ENCODE peak calls at places on chromosomes 5 and 9, in seven cellular contexts. One of them, this sample, is unnamed.

GRCh38 chr5:100444961-100445360 is 90.2 kb upstream of the FAM174A start:
- DNase-seq in fibroblast of lung: peak; percentile 67
- DNase-seq in ovary: no peak
- DNase-seq in OCI-LY7: no peak
- DNase-seq in gastrocnemius medialis: no peak
- DNase-seq in GM23248: peak; percentile 20
- DNase-seq in Panc1: no peak
- DNase-seq in this sample: no peak

GRCh38 chr9:84667571-84668203 is 1.8 kb upstream of the NTRK2 start:
- DNase-seq in fibroblast of lung: peak; percentile 51
- DNase-seq in ovary: no peak
- DNase-seq in OCI-LY7: no peak
- DNase-seq in gastrocnemius medialis: no peak
- DNase-seq in GM23248: peak; percentile 56
- DNase-seq in Panc1: no peak
- DNase-seq in this sample: peak; percentile 5

GRCh38 chr5:65871182-65871581 is 55.2 kb upstream of the ERBIN start:
- DNase-seq in fibroblast of lung: peak; percentile 88
- DNase-seq in ovary: no peak
- DNase-seq in OCI-LY7: no peak
- DNase-seq in gastrocnemius medialis: no peak
- DNase-seq in GM23248: peak; percentile 82
- DNase-seq in Panc1: peak; percentile 64
- DNase-seq in this sample: no peak

GRCh38 chr5:69374911-69375446 is 5.4 kb downstream of the RAD17 start:
- DNase-seq in fibroblast of lung: no peak
- DNase-seq in ovary: no peak
- DNase-seq in OCI-LY7: peak; percentile 48
- DNase-seq in gastrocnemius medialis: no peak
- DNase-seq in GM23248: no peak
- DNase-seq in Panc1: no peak
- DNase-seq in this sample: no peak

GRCh38 chr5:157864067-157864466 is 5.1 kb upstream of the CLINT1 start:
- DNase-seq in fibroblast of lung: no peak
- DNase-seq in ovary: no peak
- DNase-seq in OCI-LY7: peak; percentile 79
- DNase-seq in gastrocnemius medialis: no peak
- DNase-seq in GM23248: no peak
- DNase-seq in Panc1: no peak
- DNase-seq in this sample: no peak

GRCh38 chr5:53199882-53200281 is 90.3 kb upstream of the MOCS2 start:
- DNase-seq in fibroblast of lung: no peak
- DNase-seq in ovary: no peak
- DNase-seq in OCI-LY7: no peak
- DNase-seq in gastrocnemius medialis: no peak
- DNase-seq in GM23248: no peak
- DNase-seq in Panc1: no peak
- DNase-seq in this sample: no peak

GRCh38 chr5:172173771-172174170 is 14.3 kb downstream of the STK10 start:
- DNase-seq in fibroblast of lung: peak; percentile 93
- DNase-seq in ovary: no peak
- DNase-seq in OCI-LY7: no peak
- DNase-seq in gastrocnemius medialis: no peak
- DNase-seq in GM23248: peak; percentile 60
- DNase-seq in Panc1: no peak
- DNase-seq in this sample: no peak

GRCh38 chr5:176446884-176447537 is 1.2 kb upstream of the FAF2 start:
- DNase-seq in fibroblast of lung: no peak
- DNase-seq in ovary: peak; percentile 13
- DNase-seq in OCI-LY7: no peak
- DNase-seq in gastrocnemius medialis: no peak
- DNase-seq in GM23248: peak; percentile 28
- DNase-seq in Panc1: no peak
- DNase-seq in this sample: no peak

GRCh38 chr9:87370003-87370685 is 127.5 kb upstream of the DAPK1 start:
- DNase-seq in fibroblast of lung: peak; percentile 51
- DNase-seq in ovary: no peak
- DNase-seq in OCI-LY7: no peak
- DNase-seq in gastrocnemius medialis: no peak
- DNase-seq in GM23248: no peak
- DNase-seq in Panc1: no peak
- DNase-seq in this sample: no peak

GRCh38 chr5:33641722-33642505 is 201.1 kb downstream of the TARS1 start:
- DNase-seq in fibroblast of lung: peak; percentile 91
- DNase-seq in ovary: no peak
- DNase-seq in OCI-LY7: no peak
- DNase-seq in gastrocnemius medialis: no peak
- DNase-seq in GM23248: peak; percentile 48
- DNase-seq in Panc1: no peak
- DNase-seq in this sample: no peak

GRCh38 chr5:149264432-149265069 is 7.1 kb upstream of the AFAP1L1 start:
- DNase-seq in fibroblast of lung: no peak
- DNase-seq in ovary: no peak
- DNase-seq in OCI-LY7: peak; percentile 72
- DNase-seq in gastrocnemius medialis: no peak
- DNase-seq in GM23248: peak; percentile 13
- DNase-seq in Panc1: no peak
- DNase-seq in this sample: no peak

GRCh38 chr5:39349484-39349883 is 14.8 kb downstream of the C9 start:
- DNase-seq in fibroblast of lung: no peak
- DNase-seq in ovary: no peak
- DNase-seq in OCI-LY7: no peak
- DNase-seq in gastrocnemius medialis: no peak
- DNase-seq in GM23248: no peak
- DNase-seq in Panc1: no peak
- DNase-seq in this sample: no peak

GRCh38 chr9:131661954-131662621 is 77.8 kb downstream of the RAPGEF1 start:
- DNase-seq in fibroblast of lung: no peak
- DNase-seq in ovary: no peak
- DNase-seq in OCI-LY7: peak; percentile 65
- DNase-seq in gastrocnemius medialis: no peak
- DNase-seq in GM23248: no peak
- DNase-seq in Panc1: no peak
- DNase-seq in this sample: no peak

GRCh38 chr5:6962256-6962655 is 249.0 kb downstream of the TENT4A start:
- DNase-seq in fibroblast of lung: no peak
- DNase-seq in ovary: no peak
- DNase-seq in OCI-LY7: no peak
- DNase-seq in gastrocnemius medialis: no peak
- DNase-seq in GM23248: no peak
- DNase-seq in Panc1: no peak
- DNase-seq in this sample: no peak

GRCh38 chr9:117487555-117488175 is 72.8 kb upstream of the ASTN2 start:
- DNase-seq in fibroblast of lung: peak; percentile 20
- DNase-seq in ovary: peak; percentile 53
- DNase-seq in OCI-LY7: peak; percentile 44
- DNase-seq in gastrocnemius medialis: peak; percentile 24
- DNase-seq in GM23248: peak; percentile 66
- DNase-seq in Panc1: peak; percentile 39
- DNase-seq in this sample: peak; percentile 62

GRCh38 chr5:39648539-39649200 is 223.9 kb upstream of the DAB2 start:
- DNase-seq in fibroblast of lung: peak; percentile 51
- DNase-seq in ovary: no peak
- DNase-seq in OCI-LY7: no peak
- DNase-seq in gastrocnemius medialis: no peak
- DNase-seq in GM23248: peak; percentile 43
- DNase-seq in Panc1: no peak
- DNase-seq in this sample: no peak

GRCh38 chr9:22454021-22454420 is 7.4 kb downstream of the DMRTA1 start:
- DNase-seq in fibroblast of lung: peak; percentile 10
- DNase-seq in ovary: no peak
- DNase-seq in OCI-LY7: no peak
- DNase-seq in gastrocnemius medialis: no peak
- DNase-seq in GM23248: peak; percentile 45
- DNase-seq in Panc1: no peak
- DNase-seq in this sample: no peak

GRCh38 chr5:73718762-73719161 is 92.8 kb downstream of the ARHGEF28 start:
- DNase-seq in fibroblast of lung: no peak
- DNase-seq in ovary: no peak
- DNase-seq in OCI-LY7: no peak
- DNase-seq in gastrocnemius medialis: no peak
- DNase-seq in GM23248: no peak
- DNase-seq in Panc1: no peak
- DNase-seq in this sample: no peak

GRCh38 chr9:89038354-89039091 is 47.3 kb downstream of the S1PR3 start:
- DNase-seq in fibroblast of lung: peak; percentile 98
- DNase-seq in ovary: no peak
- DNase-seq in OCI-LY7: no peak
- DNase-seq in gastrocnemius medialis: peak; percentile 50
- DNase-seq in GM23248: peak; percentile 97
- DNase-seq in Panc1: no peak
- DNase-seq in this sample: no peak

GRCh38 chr9:29939559-29939958 is 2366.3 kb upstream of the C9orf72 start:
- DNase-seq in fibroblast of lung: no peak
- DNase-seq in ovary: no peak
- DNase-seq in OCI-LY7: no peak
- DNase-seq in gastrocnemius medialis: no peak
- DNase-seq in GM23248: no peak
- DNase-seq in Panc1: no peak
- DNase-seq in this sample: no peak

GRCh38 chr9:128455849-128456612 is at the start of gene ODF2:
- DNase-seq in fibroblast of lung: peak; percentile 93
- DNase-seq in ovary: peak; percentile 98
- DNase-seq in OCI-LY7: peak; percentile 98
- DNase-seq in gastrocnemius medialis: peak; percentile 95
- DNase-seq in GM23248: peak; percentile 99
- DNase-seq in Panc1: peak; percentile 47
- DNase-seq in this sample: peak; percentile 99

GRCh38 chr5:179269781-179270543 is 75.3 kb downstream of the ADAMTS2 start:
- DNase-seq in fibroblast of lung: no peak
- DNase-seq in ovary: no peak
- DNase-seq in OCI-LY7: no peak
- DNase-seq in gastrocnemius medialis: peak; percentile 12
- DNase-seq in GM23248: peak; percentile 88
- DNase-seq in Panc1: no peak
- DNase-seq in this sample: no peak

GRCh38 chr5:179268966-179269693 is 76.1 kb downstream of the ADAMTS2 start:
- DNase-seq in fibroblast of lung: no peak
- DNase-seq in ovary: no peak
- DNase-seq in OCI-LY7: no peak
- DNase-seq in gastrocnemius medialis: peak; percentile 3
- DNase-seq in GM23248: peak; percentile 68
- DNase-seq in Panc1: no peak
- DNase-seq in this sample: no peak

GRCh38 chr5:179267071-179267670 is 78.1 kb downstream of the ADAMTS2 start:
- DNase-seq in fibroblast of lung: no peak
- DNase-seq in ovary: no peak
- DNase-seq in OCI-LY7: no peak
- DNase-seq in gastrocnemius medialis: no peak
- DNase-seq in GM23248: peak; percentile 72
- DNase-seq in Panc1: no peak
- DNase-seq in this sample: no peak

GRCh38 chr5:179267671-179268071 is 77.6 kb downstream of the ADAMTS2 start:
- DNase-seq in fibroblast of lung: no peak
- DNase-seq in ovary: no peak
- DNase-seq in OCI-LY7: no peak
- DNase-seq in gastrocnemius medialis: no peak
- DNase-seq in GM23248: peak; percentile 71
- DNase-seq in Panc1: no peak
- DNase-seq in this sample: no peak

GRCh38 chr5:179268399-179268952 is 76.8 kb downstream of the ADAMTS2 start:
- DNase-seq in fibroblast of lung: no peak
- DNase-seq in ovary: no peak
- DNase-seq in OCI-LY7: no peak
- DNase-seq in gastrocnemius medialis: peak; percentile 11
- DNase-seq in GM23248: no peak
- DNase-seq in Panc1: no peak
- DNase-seq in this sample: no peak
- H3K4me1 ChIP-seq in fibroblast of lung: peaks cover 73% of the 10 kb centered on the region
- H3K4me1 ChIP-seq in ovary: peaks cover 60% of the 10 kb centered on the region
- H3K4me1 ChIP-seq in OCI-LY7: no peaks in the 10 kb centered on the region
- H3K4me1 ChIP-seq in gastrocnemius medialis: peaks cover 12% of the 10 kb centered on the region
- H3K4me1 ChIP-seq in GM23248: peaks cover 73% of the 10 kb centered on the region
- H3K4me1 ChIP-seq in Panc1: no peaks in the 10 kb centered on the region
- H3K4me1 ChIP-seq in this sample: peaks cover 27% of the 10 kb centered on the region

DNA sequence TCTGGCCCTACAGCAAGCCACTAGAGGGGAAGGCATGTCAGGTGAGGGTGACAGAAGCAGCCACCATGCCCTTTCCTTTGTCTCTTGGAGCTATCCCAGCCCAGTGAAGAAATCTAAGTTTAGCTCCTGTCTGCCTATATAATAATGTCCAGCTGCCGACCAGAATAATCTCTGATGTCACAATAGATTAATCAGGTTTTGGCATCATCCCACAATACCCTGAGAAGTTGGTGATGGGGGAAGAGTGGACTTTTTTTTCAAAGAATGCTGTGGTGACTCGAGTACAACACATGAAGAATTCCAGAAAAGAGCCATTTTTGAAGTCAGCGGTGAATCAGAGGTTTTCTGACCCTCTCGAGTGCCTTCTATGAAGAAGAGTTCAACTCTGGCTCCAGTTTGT is 1.7 kb upstream of the TSLP start:
- DNase-seq in fibroblast of lung: peak; percentile 73
- DNase-seq in ovary: no peak
- DNase-seq in OCI-LY7: no peak
- DNase-seq in gastrocnemius medialis: no peak
- DNase-seq in GM23248: peak; percentile 70
- DNase-seq in Panc1: no peak
- DNase-seq in this sample: no peak
- H3K27ac ChIP-seq in fibroblast of lung: peak overlapping the region; percentile 10
- H3K27ac ChIP-seq in ovary: no peak overlapping the region
- H3K27ac ChIP-seq in OCI-LY7: no peak overlapping the region
- H3K27ac ChIP-seq in gastrocnemius medialis: no peak overlapping the region
- H3K27ac ChIP-seq in GM23248: no peak overlapping the region
- H3K27ac ChIP-seq in Panc1: no peak overlapping the region
- H3K27ac ChIP-seq in this sample: no peak overlapping the region

DNA sequence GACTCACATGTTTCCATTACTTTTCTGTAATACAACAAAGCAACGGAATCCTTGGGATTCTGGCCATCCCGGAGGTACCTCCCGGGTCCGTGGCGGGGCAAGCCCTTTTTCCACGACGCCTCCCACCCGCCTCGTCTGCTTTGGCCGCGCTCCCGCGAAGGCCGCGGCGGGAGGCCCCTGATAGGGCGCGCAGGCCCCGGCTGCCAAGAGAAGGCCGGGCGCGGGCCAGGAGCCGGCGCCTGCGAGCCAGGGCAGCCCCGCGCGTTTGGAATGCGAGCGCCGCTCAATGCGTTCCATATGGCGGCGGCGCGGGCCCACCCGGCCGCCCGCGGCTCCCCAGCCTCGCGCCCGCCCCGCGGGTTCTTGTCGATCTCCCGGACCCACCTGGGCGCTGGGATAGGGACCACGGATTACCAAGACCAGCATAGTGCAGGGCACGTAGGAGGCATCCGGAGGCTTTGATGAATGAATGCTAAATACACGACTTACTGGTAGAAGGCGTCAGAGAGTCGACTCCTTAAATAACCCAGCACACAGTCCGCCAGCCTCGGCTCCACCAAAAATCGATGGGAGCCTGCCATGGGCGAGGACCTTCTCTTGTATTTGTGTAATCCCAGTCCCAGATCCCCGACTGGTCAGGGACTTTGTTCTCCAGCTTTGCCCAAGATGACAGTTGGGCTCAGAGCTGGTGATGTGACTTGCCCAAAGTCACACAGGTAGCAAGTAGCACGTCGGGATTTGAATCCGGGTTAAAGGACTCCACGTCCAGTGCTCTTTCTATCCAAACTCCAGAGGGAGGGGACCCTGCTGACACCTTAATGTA is 17.6 kb upstream of the PHF19 start:
- DNase-seq in fibroblast of lung: peak; percentile 42
- DNase-seq in ovary: peak; percentile 77
- DNase-seq in OCI-LY7: no peak
- DNase-seq in gastrocnemius medialis: no peak
- DNase-seq in GM23248: peak; percentile 70
- DNase-seq in Panc1: no peak
- DNase-seq in this sample: no peak
- H3K4me1 ChIP-seq in fibroblast of lung: peaks cover 10% of the 10 kb centered on the region
- H3K4me1 ChIP-seq in ovary: peaks cover 5% of the 10 kb centered on the region
- H3K4me1 ChIP-seq in OCI-LY7: peaks cover 99% of the 10 kb centered on the region
- H3K4me1 ChIP-seq in gastrocnemius medialis: peaks cover 6% of the 10 kb centered on the region
- H3K4me1 ChIP-seq in GM23248: no peaks in the 10 kb centered on the region
- H3K4me1 ChIP-seq in Panc1: no peaks in the 10 kb centered on the region
- H3K4me1 ChIP-seq in this sample: peaks cover 28% of the 10 kb centered on the region

GRCh38 chr5:4661851-4662250 is 478.3 kb upstream of the ADAMTS16 start:
- DNase-seq in fibroblast of lung: peak; percentile 82
- DNase-seq in ovary: no peak
- DNase-seq in OCI-LY7: no peak
- DNase-seq in gastrocnemius medialis: no peak
- DNase-seq in GM23248: no peak
- DNase-seq in Panc1: no peak
- DNase-seq in this sample: no peak
- H3K27ac ChIP-seq in fibroblast of lung: no peak overlapping the region
- H3K27ac ChIP-seq in ovary: no peak overlapping the region
- H3K27ac ChIP-seq in OCI-LY7: no peak overlapping the region
- H3K27ac ChIP-seq in gastrocnemius medialis: no peak overlapping the region
- H3K27ac ChIP-seq in GM23248: no peak overlapping the region
- H3K27ac ChIP-seq in Panc1: no peak overlapping the region
- H3K27ac ChIP-seq in this sample: no peak overlapping the region